ENCODE peak calls at places on chromosomes 16 and 17, in nine cellular contexts. One of them, this sample, is unnamed.
A peak's percentile ranks its signal among the peaks of the same experiment; 100 is the strongest.

GRCh38 chr17:35801583-35802224 is 6.3 kb upstream of the MMP28 start:
- DNase-seq in GM20000: no peak
- DNase-seq in astrocyte of the spinal cord: peak; percentile 85
- DNase-seq in psoas muscle: peak; percentile 74
- DNase-seq in GM23338: no peak
- DNase-seq in bronchial epithelial cell: no peak
- DNase-seq in natural killer cell: no peak
- DNase-seq in MCF 10A: no peak
- DNase-seq in fibroblast of the aortic adventitia: peak; percentile 86
- DNase-seq in this sample: no peak

GRCh38 chr16:57721356-57721755 is 14.2 kb upstream of the KATNB1 start:
- DNase-seq in GM20000: no peak
- DNase-seq in astrocyte of the spinal cord: no peak
- DNase-seq in psoas muscle: no peak
- DNase-seq in GM23338: no peak
- DNase-seq in bronchial epithelial cell: no peak
- DNase-seq in natural killer cell: no peak
- DNase-seq in MCF 10A: no peak
- DNase-seq in fibroblast of the aortic adventitia: no peak
- DNase-seq in this sample: no peak

GRCh38 chr17:38459556-38459955 is 31.3 kb downstream of the ARHGAP23 start:
- DNase-seq in GM20000: no peak
- DNase-seq in astrocyte of the spinal cord: no peak
- DNase-seq in psoas muscle: no peak
- DNase-seq in GM23338: no peak
- DNase-seq in bronchial epithelial cell: no peak
- DNase-seq in natural killer cell: no peak
- DNase-seq in MCF 10A: no peak
- DNase-seq in fibroblast of the aortic adventitia: no peak
- DNase-seq in this sample: no peak

GRCh38 chr17:40323731-40324650 is 15.0 kb downstream of the RARA start:
- DNase-seq in GM20000: no peak
- DNase-seq in astrocyte of the spinal cord: no peak
- DNase-seq in psoas muscle: peak; percentile 70
- DNase-seq in GM23338: no peak
- DNase-seq in bronchial epithelial cell: no peak
- DNase-seq in natural killer cell: peak; percentile 75
- DNase-seq in MCF 10A: no peak
- DNase-seq in fibroblast of the aortic adventitia: peak; percentile 85
- DNase-seq in this sample: peak; percentile 81

GRCh38 chr16:1772362-1772907 is at the start of gene EME2:
- DNase-seq in GM20000: peak; percentile 61
- DNase-seq in astrocyte of the spinal cord: no peak
- DNase-seq in psoas muscle: no peak
- DNase-seq in GM23338: no peak
- DNase-seq in bronchial epithelial cell: peak; percentile 24
- DNase-seq in natural killer cell: no peak
- DNase-seq in MCF 10A: no peak
- DNase-seq in fibroblast of the aortic adventitia: no peak
- DNase-seq in this sample: no peak

GRCh38 chr16:3580686-3581085 is 3.5 kb upstream of the NLRC3 start:
- DNase-seq in GM20000: no peak
- DNase-seq in astrocyte of the spinal cord: peak; percentile 32
- DNase-seq in psoas muscle: no peak
- DNase-seq in GM23338: no peak
- DNase-seq in bronchial epithelial cell: peak; percentile 47
- DNase-seq in natural killer cell: no peak
- DNase-seq in MCF 10A: no peak
- DNase-seq in fibroblast of the aortic adventitia: no peak
- DNase-seq in this sample: no peak

GRCh38 chr17:44218344-44219125 is 940 bp downstream of the UBTF start:
- DNase-seq in GM20000: peak; percentile 97
- DNase-seq in astrocyte of the spinal cord: peak; percentile 92
- DNase-seq in psoas muscle: peak; percentile 90
- DNase-seq in GM23338: peak; percentile 84
- DNase-seq in bronchial epithelial cell: peak; percentile 54
- DNase-seq in natural killer cell: peak; percentile 84
- DNase-seq in MCF 10A: peak; percentile 92
- DNase-seq in fibroblast of the aortic adventitia: peak; percentile 82
- DNase-seq in this sample: peak; percentile 80

GRCh38 chr16:14497245-14498082 is 132.6 kb downstream of the PARN start:
- DNase-seq in GM20000: no peak
- DNase-seq in astrocyte of the spinal cord: no peak
- DNase-seq in psoas muscle: no peak
- DNase-seq in GM23338: no peak
- DNase-seq in bronchial epithelial cell: no peak
- DNase-seq in natural killer cell: no peak
- DNase-seq in MCF 10A: no peak
- DNase-seq in fibroblast of the aortic adventitia: no peak
- DNase-seq in this sample: no peak

GRCh38 chr16:28839004-28839639 is 7.0 kb downstream of the TUFM start:
- DNase-seq in GM20000: no peak
- DNase-seq in astrocyte of the spinal cord: no peak
- DNase-seq in psoas muscle: no peak
- DNase-seq in GM23338: no peak
- DNase-seq in bronchial epithelial cell: no peak
- DNase-seq in natural killer cell: no peak
- DNase-seq in MCF 10A: no peak
- DNase-seq in fibroblast of the aortic adventitia: no peak
- DNase-seq in this sample: no peak

GRCh38 chr17:21020622-21021021 is 22.2 kb downstream of the USP22 start:
- DNase-seq in GM20000: no peak
- DNase-seq in astrocyte of the spinal cord: no peak
- DNase-seq in psoas muscle: no peak
- DNase-seq in GM23338: no peak
- DNase-seq in bronchial epithelial cell: no peak
- DNase-seq in natural killer cell: no peak
- DNase-seq in MCF 10A: no peak
- DNase-seq in fibroblast of the aortic adventitia: no peak
- DNase-seq in this sample: peak; percentile 27

GRCh38 chr16:84085271-84085667 is 31.5 kb downstream of the MBTPS1 start:
- DNase-seq in GM20000: no peak
- DNase-seq in astrocyte of the spinal cord: no peak
- DNase-seq in psoas muscle: no peak
- DNase-seq in GM23338: no peak
- DNase-seq in bronchial epithelial cell: no peak
- DNase-seq in natural killer cell: no peak
- DNase-seq in MCF 10A: no peak
- DNase-seq in fibroblast of the aortic adventitia: no peak
- DNase-seq in this sample: no peak

GRCh38 chr16:84082835-84083569 is 33.7 kb downstream of the MBTPS1 start:
- DNase-seq in GM20000: no peak
- DNase-seq in astrocyte of the spinal cord: no peak
- DNase-seq in psoas muscle: no peak
- DNase-seq in GM23338: no peak
- DNase-seq in bronchial epithelial cell: no peak
- DNase-seq in natural killer cell: no peak
- DNase-seq in MCF 10A: no peak
- DNase-seq in fibroblast of the aortic adventitia: peak; percentile 22
- DNase-seq in this sample: peak; percentile 68

GRCh38 chr16:84086357-84086756 is 30.4 kb downstream of the MBTPS1 start:
- DNase-seq in GM20000: no peak
- DNase-seq in astrocyte of the spinal cord: no peak
- DNase-seq in psoas muscle: no peak
- DNase-seq in GM23338: no peak
- DNase-seq in bronchial epithelial cell: no peak
- DNase-seq in natural killer cell: no peak
- DNase-seq in MCF 10A: no peak
- DNase-seq in fibroblast of the aortic adventitia: no peak
- DNase-seq in this sample: no peak

GRCh38 chr16:84085774-84086173 is 31.0 kb downstream of the MBTPS1 start:
- DNase-seq in GM20000: peak; percentile 23
- DNase-seq in astrocyte of the spinal cord: no peak
- DNase-seq in psoas muscle: no peak
- DNase-seq in GM23338: no peak
- DNase-seq in bronchial epithelial cell: no peak
- DNase-seq in natural killer cell: no peak
- DNase-seq in MCF 10A: no peak
- DNase-seq in fibroblast of the aortic adventitia: no peak
- DNase-seq in this sample: no peak

GRCh38 chr16:84084570-84085270 is 32.0 kb downstream of the MBTPS1 start:
- DNase-seq in GM20000: peak; percentile 81
- DNase-seq in astrocyte of the spinal cord: peak; percentile 64
- DNase-seq in psoas muscle: peak; percentile 41
- DNase-seq in GM23338: peak; percentile 95
- DNase-seq in bronchial epithelial cell: peak; percentile 70
- DNase-seq in natural killer cell: peak; percentile 36
- DNase-seq in MCF 10A: peak; percentile 77
- DNase-seq in fibroblast of the aortic adventitia: peak; percentile 59
- DNase-seq in this sample: no peak
- TF ChIP-seq CTCF in GM20000: peak; percentile 88
- TF ChIP-seq CTCF in astrocyte of the spinal cord: peak; percentile 83
- TF ChIP-seq CTCF in psoas muscle: peak; percentile 65
- TF ChIP-seq CTCF in GM23338: peak; percentile 82
- TF ChIP-seq CTCF in bronchial epithelial cell: peak; percentile 95
- TF ChIP-seq CTCF in natural killer cell: peak; percentile 63
- TF ChIP-seq CTCF in MCF 10A: peak; percentile 75
- TF ChIP-seq CTCF in fibroblast of the aortic adventitia: peak; percentile 65
- TF ChIP-seq CTCF in this sample: peak; percentile 77

DNA sequence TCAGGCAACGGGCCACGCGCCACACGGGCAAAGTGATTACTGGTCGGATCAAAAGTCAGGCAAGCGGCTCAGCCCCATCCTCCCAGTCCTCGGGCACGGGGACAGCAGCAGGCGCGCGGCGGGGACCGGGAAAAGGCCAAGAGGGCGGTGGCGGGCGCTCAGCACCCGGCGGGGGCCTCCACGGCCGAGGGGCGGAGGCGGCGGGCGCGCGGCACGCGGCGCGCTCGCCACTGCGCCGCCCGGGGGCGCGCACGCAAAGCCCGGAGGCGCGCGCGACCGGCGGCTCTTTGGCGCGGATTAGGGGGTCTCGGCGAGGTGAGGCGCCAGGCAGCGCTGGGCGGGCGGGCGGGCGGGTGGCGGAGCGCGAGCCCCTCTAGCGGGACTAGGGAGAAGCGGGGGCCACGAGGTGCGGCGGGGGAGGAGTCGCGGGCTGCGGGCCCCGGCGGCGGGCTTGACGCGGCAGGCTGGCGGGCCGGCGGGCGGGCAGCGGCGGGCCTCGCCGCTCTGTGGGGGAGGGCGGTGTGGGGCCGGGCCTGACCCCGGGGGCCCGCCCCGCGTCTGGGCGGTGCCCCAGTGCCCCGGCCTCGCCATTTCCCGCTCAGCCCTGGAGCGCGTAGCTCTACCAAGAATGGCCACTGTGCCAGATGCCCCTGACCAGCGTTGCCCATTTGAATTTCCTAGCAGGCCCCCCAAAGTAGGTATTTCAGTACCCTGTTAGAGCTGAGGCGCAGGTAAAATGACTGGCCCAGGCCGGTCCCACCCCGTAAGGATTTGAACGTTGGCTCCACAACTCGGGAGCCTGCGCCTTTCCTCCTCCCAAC is at the start of the genes ACACA and TADA2A:
- DNase-seq in GM20000: peak; percentile 97
- DNase-seq in astrocyte of the spinal cord: peak; percentile 76
- DNase-seq in psoas muscle: peak; percentile 84
- DNase-seq in GM23338: peak; percentile 87
- DNase-seq in bronchial epithelial cell: peak; percentile 55
- DNase-seq in natural killer cell: peak; percentile 78
- DNase-seq in MCF 10A: peak; percentile 81
- DNase-seq in fibroblast of the aortic adventitia: peak; percentile 30
- DNase-seq in this sample: peak; percentile 70
- TF ChIP-seq CTCF in GM20000: no peak
- TF ChIP-seq CTCF in astrocyte of the spinal cord: no peak
- TF ChIP-seq CTCF in psoas muscle: no peak
- TF ChIP-seq CTCF in GM23338: no peak
- TF ChIP-seq CTCF in bronchial epithelial cell: no peak
- TF ChIP-seq CTCF in natural killer cell: no peak
- TF ChIP-seq CTCF in MCF 10A: no peak
- TF ChIP-seq CTCF in fibroblast of the aortic adventitia: no peak
- TF ChIP-seq CTCF in this sample: no peak

DNA sequence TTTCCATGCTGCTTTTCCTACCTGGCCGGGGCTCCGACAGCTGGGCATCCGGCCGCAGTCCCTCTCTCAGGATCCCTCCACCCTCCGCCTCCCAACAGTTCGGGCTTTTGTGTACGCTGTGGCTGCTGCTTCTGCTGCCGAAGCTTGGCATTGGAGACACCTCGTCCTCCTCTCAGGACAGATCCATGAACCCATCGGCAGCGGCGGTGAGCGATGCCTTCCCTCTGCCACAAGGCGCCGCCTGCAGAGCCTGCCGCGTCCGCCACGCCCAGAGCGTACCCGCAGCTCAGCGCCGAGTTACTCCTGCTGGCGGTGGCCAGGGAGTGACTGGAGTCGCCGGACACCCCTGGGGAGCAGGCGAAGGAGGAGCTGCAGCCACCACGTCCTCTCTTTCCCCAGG is 2032.8 kb downstream of the TP53TG3F start:
- DNase-seq in GM20000: no peak
- DNase-seq in astrocyte of the spinal cord: no peak
- DNase-seq in psoas muscle: no peak
- DNase-seq in GM23338: no peak
- DNase-seq in bronchial epithelial cell: no peak
- DNase-seq in natural killer cell: no peak
- DNase-seq in MCF 10A: no peak
- DNase-seq in fibroblast of the aortic adventitia: no peak
- DNase-seq in this sample: no peak
- TF ChIP-seq CTCF in GM20000: no peak
- TF ChIP-seq CTCF in astrocyte of the spinal cord: no peak
- TF ChIP-seq CTCF in psoas muscle: no peak
- TF ChIP-seq CTCF in GM23338: no peak
- TF ChIP-seq CTCF in bronchial epithelial cell: no peak
- TF ChIP-seq CTCF in natural killer cell: no peak
- TF ChIP-seq CTCF in MCF 10A: no peak
- TF ChIP-seq CTCF in fibroblast of the aortic adventitia: no peak
- TF ChIP-seq CTCF in this sample: no peak

GRCh38 chr17:66625321-66625767 is 209.6 kb upstream of the CACNG5 start:
- DNase-seq in GM20000: no peak
- DNase-seq in astrocyte of the spinal cord: peak; percentile 41
- DNase-seq in psoas muscle: no peak
- DNase-seq in GM23338: peak; percentile 62
- DNase-seq in bronchial epithelial cell: peak; percentile 52
- DNase-seq in natural killer cell: no peak
- DNase-seq in MCF 10A: peak; percentile 33
- DNase-seq in fibroblast of the aortic adventitia: peak; percentile 58
- DNase-seq in this sample: no peak
- TF ChIP-seq CTCF in GM20000: no peak
- TF ChIP-seq CTCF in astrocyte of the spinal cord: peak; percentile 36
- TF ChIP-seq CTCF in psoas muscle: peak; percentile 51
- TF ChIP-seq CTCF in GM23338: peak; percentile 68
- TF ChIP-seq CTCF in bronchial epithelial cell: peak; percentile 31
- TF ChIP-seq CTCF in natural killer cell: no peak
- TF ChIP-seq CTCF in MCF 10A: peak; percentile 51
- TF ChIP-seq CTCF in fibroblast of the aortic adventitia: peak; percentile 54
- TF ChIP-seq CTCF in this sample: no peak

DNA sequence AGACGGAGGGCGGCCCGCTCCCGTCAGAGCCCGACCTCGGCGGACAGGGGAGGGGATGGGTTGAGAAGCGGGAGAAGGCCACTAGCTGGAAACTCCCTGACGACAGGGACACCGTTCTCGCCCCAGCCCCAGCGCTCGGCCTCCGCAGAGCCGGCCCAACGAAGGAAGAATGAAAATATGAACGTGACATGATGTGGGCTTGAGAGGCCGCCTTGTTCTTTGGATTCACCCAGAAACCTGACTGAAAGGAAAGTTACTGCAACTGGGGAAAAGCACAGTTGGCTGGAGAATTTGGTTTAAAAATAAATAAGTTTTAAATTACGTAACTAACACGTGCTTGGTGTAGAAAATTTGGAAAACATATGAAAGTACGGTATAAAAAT is 21.1 kb downstream of the NPTX1 start:
- DNase-seq in GM20000: peak; percentile 83
- DNase-seq in astrocyte of the spinal cord: no peak
- DNase-seq in psoas muscle: peak; percentile 71
- DNase-seq in GM23338: peak; percentile 83
- DNase-seq in bronchial epithelial cell: no peak
- DNase-seq in natural killer cell: no peak
- DNase-seq in MCF 10A: peak; percentile 56
- DNase-seq in fibroblast of the aortic adventitia: no peak
- DNase-seq in this sample: no peak
- TF ChIP-seq CTCF in GM20000: no peak
- TF ChIP-seq CTCF in astrocyte of the spinal cord: no peak
- TF ChIP-seq CTCF in psoas muscle: no peak
- TF ChIP-seq CTCF in GM23338: no peak
- TF ChIP-seq CTCF in bronchial epithelial cell: no peak
- TF ChIP-seq CTCF in natural killer cell: no peak
- TF ChIP-seq CTCF in MCF 10A: no peak
- TF ChIP-seq CTCF in fibroblast of the aortic adventitia: no peak
- TF ChIP-seq CTCF in this sample: no peak

This sample was measured in CD14-positive monocyte.